ENCODE peak calls at places on chromosomes 3 and 15, in six cellular contexts. One of them, this sample, is unnamed.

GRCh38 chr3:43389388-43390254 is 103.3 kb downstream of the SNRK start:
- DNase-seq in GM13977: no peak
- DNase-seq in mucosa of descending colon: peak
- DNase-seq in CD4-positive, alpha-beta T cell: peak
- DNase-seq in fibroblast of lung: peak
- DNase-seq in astrocyte of the spinal cord: peak
- DNase-seq in this sample: no peak

GRCh38 chr3:36941162-36941561 is 3.7 kb downstream of the TRANK1 start:
- DNase-seq in GM13977: no peak
- DNase-seq in mucosa of descending colon: no peak
- DNase-seq in CD4-positive, alpha-beta T cell: no peak
- DNase-seq in fibroblast of lung: no peak
- DNase-seq in astrocyte of the spinal cord: no peak
- DNase-seq in this sample: no peak

GRCh38 chr15:35958936-35959335 is 413.0 kb upstream of the DPH6 start:
- DNase-seq in GM13977: no peak
- DNase-seq in mucosa of descending colon: no peak
- DNase-seq in CD4-positive, alpha-beta T cell: no peak
- DNase-seq in fibroblast of lung: peak
- DNase-seq in astrocyte of the spinal cord: no peak
- DNase-seq in this sample: no peak

GRCh38 chr3:105606052-105606451 is 239.3 kb downstream of the ALCAM start:
- DNase-seq in GM13977: no peak
- DNase-seq in mucosa of descending colon: no peak
- DNase-seq in CD4-positive, alpha-beta T cell: no peak
- DNase-seq in fibroblast of lung: peak
- DNase-seq in astrocyte of the spinal cord: peak
- DNase-seq in this sample: no peak

GRCh38 chr15:77710637-77711036 is 77.9 kb upstream of the LINGO1 start:
- DNase-seq in GM13977: no peak
- DNase-seq in mucosa of descending colon: no peak
- DNase-seq in CD4-positive, alpha-beta T cell: no peak
- DNase-seq in fibroblast of lung: no peak
- DNase-seq in astrocyte of the spinal cord: no peak
- DNase-seq in this sample: no peak

GRCh38 chr3:52245322-52246263 is at the start of gene PPM1M:
- DNase-seq in GM13977: peak
- DNase-seq in mucosa of descending colon: peak
- DNase-seq in CD4-positive, alpha-beta T cell: peak
- DNase-seq in fibroblast of lung: peak
- DNase-seq in astrocyte of the spinal cord: peak
- DNase-seq in this sample: peak

GRCh38 chr15:71364117-71364584 is 248.9 kb downstream of the THSD4 start:
- DNase-seq in GM13977: no peak
- DNase-seq in mucosa of descending colon: peak
- DNase-seq in CD4-positive, alpha-beta T cell: no peak
- DNase-seq in fibroblast of lung: no peak
- DNase-seq in astrocyte of the spinal cord: no peak
- DNase-seq in this sample: no peak

GRCh38 chr3:23938657-23939056 is 6.4 kb upstream of the NR1D2 start:
- DNase-seq in GM13977: no peak
- DNase-seq in mucosa of descending colon: no peak
- DNase-seq in CD4-positive, alpha-beta T cell: no peak
- DNase-seq in fibroblast of lung: no peak
- DNase-seq in astrocyte of the spinal cord: no peak
- DNase-seq in this sample: no peak

GRCh38 chr3:173800154-173800553 is 402.6 kb downstream of the NLGN1 start:
- DNase-seq in GM13977: no peak
- DNase-seq in mucosa of descending colon: no peak
- DNase-seq in CD4-positive, alpha-beta T cell: no peak
- DNase-seq in fibroblast of lung: no peak
- DNase-seq in astrocyte of the spinal cord: no peak
- DNase-seq in this sample: no peak

GRCh38 chr15:70508561-70509281 is 254.6 kb downstream of the UACA start:
- DNase-seq in GM13977: no peak
- DNase-seq in mucosa of descending colon: no peak
- DNase-seq in CD4-positive, alpha-beta T cell: no peak
- DNase-seq in fibroblast of lung: peak
- DNase-seq in astrocyte of the spinal cord: peak
- DNase-seq in this sample: no peak

GRCh38 chr3:123129052-123129451 is 62.2 kb downstream of the PDIA5 start:
- DNase-seq in GM13977: no peak
- DNase-seq in mucosa of descending colon: no peak
- DNase-seq in CD4-positive, alpha-beta T cell: no peak
- DNase-seq in fibroblast of lung: no peak
- DNase-seq in astrocyte of the spinal cord: no peak
- DNase-seq in this sample: no peak

GRCh38 chr3:13634615-13635014 is 85.7 kb downstream of the FBLN2 start:
- DNase-seq in GM13977: no peak
- DNase-seq in mucosa of descending colon: peak
- DNase-seq in CD4-positive, alpha-beta T cell: no peak
- DNase-seq in fibroblast of lung: no peak
- DNase-seq in astrocyte of the spinal cord: no peak
- DNase-seq in this sample: no peak

GRCh38 chr3:105836533-105836932 is 32.3 kb downstream of the CBLB start:
- DNase-seq in GM13977: peak
- DNase-seq in mucosa of descending colon: no peak
- DNase-seq in CD4-positive, alpha-beta T cell: no peak
- DNase-seq in fibroblast of lung: peak
- DNase-seq in astrocyte of the spinal cord: peak
- DNase-seq in this sample: no peak

GRCh38 chr3:37795431-37796061 is 66.1 kb upstream of the CTDSPL start:
- DNase-seq in GM13977: no peak
- DNase-seq in mucosa of descending colon: no peak
- DNase-seq in CD4-positive, alpha-beta T cell: no peak
- DNase-seq in fibroblast of lung: no peak
- DNase-seq in astrocyte of the spinal cord: no peak
- DNase-seq in this sample: no peak

GRCh38 chr15:53976844-53977392 is 1.3 kb upstream of the UNC13C start:
- DNase-seq in GM13977: no peak
- DNase-seq in mucosa of descending colon: peak
- DNase-seq in CD4-positive, alpha-beta T cell: no peak
- DNase-seq in fibroblast of lung: no peak
- DNase-seq in astrocyte of the spinal cord: no peak
- DNase-seq in this sample: peak
- TF ChIP-seq CTCF in GM13977: no peak
- TF ChIP-seq CTCF in mucosa of descending colon: no peak
- TF ChIP-seq CTCF in CD4-positive, alpha-beta T cell: no peak
- TF ChIP-seq CTCF in fibroblast of lung: peak
- TF ChIP-seq CTCF in astrocyte of the spinal cord: no peak
- TF ChIP-seq CTCF in this sample: peak

DNA sequence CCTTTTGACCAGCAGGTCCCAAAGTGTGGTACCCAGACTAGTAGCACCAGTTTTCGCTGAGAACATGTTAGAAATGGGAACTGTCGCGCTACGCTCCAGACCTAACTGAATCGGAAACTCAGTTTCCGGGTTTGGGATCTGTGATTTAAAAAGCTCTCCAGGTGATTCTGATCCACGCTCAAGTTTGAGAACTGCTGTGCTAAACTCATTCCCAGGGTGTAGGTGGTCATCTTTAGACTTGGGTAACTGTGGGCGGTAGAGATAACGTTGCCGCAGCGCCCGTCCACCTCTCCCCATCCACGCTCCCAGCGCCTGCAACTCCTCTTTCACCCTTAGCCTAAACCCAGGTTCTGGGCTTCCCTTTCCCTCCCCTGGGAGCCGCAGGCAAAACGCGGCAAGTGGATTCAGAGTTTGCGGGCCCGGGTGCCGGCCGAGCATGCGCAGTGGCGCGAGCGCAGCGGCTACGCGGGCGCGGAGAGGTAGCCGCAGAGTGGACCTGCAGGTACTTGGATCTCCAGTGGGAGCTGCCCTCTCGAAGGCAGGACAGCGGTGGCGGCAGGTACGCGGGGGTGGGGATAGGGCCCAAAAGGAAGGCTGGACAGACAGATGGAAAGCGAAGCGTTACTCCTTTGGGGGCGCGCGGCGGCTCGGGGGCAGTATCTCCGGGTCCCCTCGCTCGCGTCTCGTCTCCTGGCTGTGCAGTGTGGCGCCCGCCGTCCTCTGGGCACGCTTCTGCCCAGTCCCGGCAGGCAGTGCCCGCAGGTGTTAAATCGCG is at the start of gene PLS1:
- DNase-seq in GM13977: peak
- DNase-seq in mucosa of descending colon: peak
- DNase-seq in CD4-positive, alpha-beta T cell: peak
- DNase-seq in fibroblast of lung: peak
- DNase-seq in astrocyte of the spinal cord: peak
- DNase-seq in this sample: peak
- TF ChIP-seq CTCF in GM13977: no peak
- TF ChIP-seq CTCF in mucosa of descending colon: no peak
- TF ChIP-seq CTCF in CD4-positive, alpha-beta T cell: no peak
- TF ChIP-seq CTCF in fibroblast of lung: no peak
- TF ChIP-seq CTCF in astrocyte of the spinal cord: no peak
- TF ChIP-seq CTCF in this sample: no peak

DNA sequence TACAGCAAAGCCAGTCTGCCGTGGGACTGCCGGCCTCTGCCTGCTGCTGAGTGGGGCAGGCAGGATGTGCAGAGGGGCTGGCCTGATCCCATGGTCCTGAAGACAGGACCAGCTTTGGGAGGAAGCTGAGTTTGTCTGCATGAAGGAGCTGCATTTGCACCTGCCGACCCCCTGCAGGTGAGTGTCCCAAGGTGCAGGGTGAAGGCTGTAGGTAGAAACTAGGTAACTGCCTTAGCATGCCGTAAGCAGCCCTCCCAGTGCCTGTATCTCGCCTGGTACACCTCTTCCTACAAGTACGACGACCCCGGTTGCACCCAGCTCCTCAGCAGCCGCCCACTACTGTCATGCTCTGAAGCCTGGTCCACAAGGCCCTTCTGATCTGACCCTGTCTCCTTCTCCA is 34.9 kb downstream of the AMOTL2 start:
- DNase-seq in GM13977: no peak
- DNase-seq in mucosa of descending colon: no peak
- DNase-seq in CD4-positive, alpha-beta T cell: no peak
- DNase-seq in fibroblast of lung: no peak
- DNase-seq in astrocyte of the spinal cord: no peak
- DNase-seq in this sample: no peak
- TF ChIP-seq CTCF in GM13977: no peak
- TF ChIP-seq CTCF in mucosa of descending colon: no peak
- TF ChIP-seq CTCF in CD4-positive, alpha-beta T cell: no peak
- TF ChIP-seq CTCF in fibroblast of lung: no peak
- TF ChIP-seq CTCF in astrocyte of the spinal cord: no peak
- TF ChIP-seq CTCF in this sample: no peak

GRCh38 chr3:30628931-30629590 is 22.7 kb downstream of the TGFBR2 start:
- DNase-seq in GM13977: no peak
- DNase-seq in mucosa of descending colon: no peak
- DNase-seq in CD4-positive, alpha-beta T cell: no peak
- DNase-seq in fibroblast of lung: no peak
- DNase-seq in astrocyte of the spinal cord: no peak
- DNase-seq in this sample: no peak
- TF ChIP-seq CTCF in GM13977: peak
- TF ChIP-seq CTCF in mucosa of descending colon: no peak
- TF ChIP-seq CTCF in CD4-positive, alpha-beta T cell: peak
- TF ChIP-seq CTCF in fibroblast of lung: peak
- TF ChIP-seq CTCF in astrocyte of the spinal cord: peak
- TF ChIP-seq CTCF in this sample: no peak

GRCh38 chr3:58292866-58293265 is 13.2 kb upstream of the RPP14 start:
- DNase-seq in GM13977: no peak
- DNase-seq in mucosa of descending colon: no peak
- DNase-seq in CD4-positive, alpha-beta T cell: no peak
- DNase-seq in fibroblast of lung: no peak
- DNase-seq in astrocyte of the spinal cord: no peak
- DNase-seq in this sample: no peak

GRCh38 chr3:58291671-58292338 is 14.2 kb upstream of the RPP14 start:
- DNase-seq in GM13977: no peak
- DNase-seq in mucosa of descending colon: no peak
- DNase-seq in CD4-positive, alpha-beta T cell: no peak
- DNase-seq in fibroblast of lung: no peak
- DNase-seq in astrocyte of the spinal cord: no peak
- DNase-seq in this sample: no peak

GRCh38 chr3:58285334-58285733 is 20.7 kb upstream of the RPP14 start:
- DNase-seq in GM13977: no peak
- DNase-seq in mucosa of descending colon: no peak
- DNase-seq in CD4-positive, alpha-beta T cell: no peak
- DNase-seq in fibroblast of lung: no peak
- DNase-seq in astrocyte of the spinal cord: no peak
- DNase-seq in this sample: no peak

GRCh38 chr3:58287354-58287753 is 18.7 kb upstream of the RPP14 start:
- DNase-seq in GM13977: no peak
- DNase-seq in mucosa of descending colon: no peak
- DNase-seq in CD4-positive, alpha-beta T cell: no peak
- DNase-seq in fibroblast of lung: no peak
- DNase-seq in astrocyte of the spinal cord: no peak
- DNase-seq in this sample: no peak

GRCh38 chr3:58288011-58288728 is 17.9 kb upstream of the RPP14 start:
- DNase-seq in GM13977: no peak
- DNase-seq in mucosa of descending colon: no peak
- DNase-seq in CD4-positive, alpha-beta T cell: no peak
- DNase-seq in fibroblast of lung: no peak
- DNase-seq in astrocyte of the spinal cord: no peak
- DNase-seq in this sample: no peak
- TF ChIP-seq CTCF in GM13977: no peak
- TF ChIP-seq CTCF in mucosa of descending colon: no peak
- TF ChIP-seq CTCF in CD4-positive, alpha-beta T cell: no peak
- TF ChIP-seq CTCF in fibroblast of lung: no peak
- TF ChIP-seq CTCF in astrocyte of the spinal cord: no peak
- TF ChIP-seq CTCF in this sample: no peak

GRCh38 chr3:172232579-172232978 is 193.2 kb downstream of the FNDC3B start:
- DNase-seq in GM13977: no peak
- DNase-seq in mucosa of descending colon: no peak
- DNase-seq in CD4-positive, alpha-beta T cell: no peak
- DNase-seq in fibroblast of lung: no peak
- DNase-seq in astrocyte of the spinal cord: no peak
- DNase-seq in this sample: no peak
- TF ChIP-seq CTCF in GM13977: no peak
- TF ChIP-seq CTCF in mucosa of descending colon: no peak
- TF ChIP-seq CTCF in CD4-positive, alpha-beta T cell: no peak
- TF ChIP-seq CTCF in fibroblast of lung: no peak
- TF ChIP-seq CTCF in astrocyte of the spinal cord: no peak
- TF ChIP-seq CTCF in this sample: no peak

GRCh38 chr3:79002465-79003372 is 765.1 kb downstream of the ROBO1 start:
- DNase-seq in GM13977: no peak
- DNase-seq in mucosa of descending colon: no peak
- DNase-seq in CD4-positive, alpha-beta T cell: no peak
- DNase-seq in fibroblast of lung: no peak
- DNase-seq in astrocyte of the spinal cord: no peak
- DNase-seq in this sample: no peak

GRCh38 chr3:79005084-79005483 is 762.7 kb downstream of the ROBO1 start:
- DNase-seq in GM13977: no peak
- DNase-seq in mucosa of descending colon: no peak
- DNase-seq in CD4-positive, alpha-beta T cell: no peak
- DNase-seq in fibroblast of lung: peak
- DNase-seq in astrocyte of the spinal cord: peak
- DNase-seq in this sample: no peak

GRCh38 chr3:79006077-79006476 is 761.7 kb downstream of the ROBO1 start:
- DNase-seq in GM13977: no peak
- DNase-seq in mucosa of descending colon: no peak
- DNase-seq in CD4-positive, alpha-beta T cell: no peak
- DNase-seq in fibroblast of lung: no peak
- DNase-seq in astrocyte of the spinal cord: no peak
- DNase-seq in this sample: no peak

GRCh38 chr3:79001255-79001654 is 766.5 kb downstream of the ROBO1 start:
- DNase-seq in GM13977: no peak
- DNase-seq in mucosa of descending colon: no peak
- DNase-seq in CD4-positive, alpha-beta T cell: no peak
- DNase-seq in fibroblast of lung: no peak
- DNase-seq in astrocyte of the spinal cord: no peak
- DNase-seq in this sample: no peak

GRCh38 chr3:79003994-79004393 is 763.8 kb downstream of the ROBO1 start:
- DNase-seq in GM13977: no peak
- DNase-seq in mucosa of descending colon: no peak
- DNase-seq in CD4-positive, alpha-beta T cell: no peak
- DNase-seq in fibroblast of lung: no peak
- DNase-seq in astrocyte of the spinal cord: no peak
- DNase-seq in this sample: no peak
- TF ChIP-seq CTCF in GM13977: no peak
- TF ChIP-seq CTCF in mucosa of descending colon: no peak
- TF ChIP-seq CTCF in CD4-positive, alpha-beta T cell: no peak
- TF ChIP-seq CTCF in fibroblast of lung: no peak
- TF ChIP-seq CTCF in astrocyte of the spinal cord: no peak
- TF ChIP-seq CTCF in this sample: no peak